ENCODE peak calls at places on chromosomes 12 and 14, in four cellular contexts. One of them, this sample, is unnamed. For H3K36me3, H3K27me3 and H3K4me1, the result is how much of the 10 kb centered on the place peaks cover.

GRCh38 chr14:64186231-64187129 is 107.7 kb downstream of the ESR2 start:
- DNase-seq in tibial artery: no peak
- DNase-seq in osteoblast: no peak
- DNase-seq in Caco-2: no peak
- DNase-seq in this sample: no peak

GRCh38 chr12:106631150-106631549 is 48.3 kb downstream of the RFX4 start:
- DNase-seq in Caco-2: no peak
- DNase-seq in osteoblast: no peak
- DNase-seq in tibial artery: no peak
- DNase-seq in this sample: no peak

GRCh38 chr14:26856832-26857508 is 259.1 kb upstream of the NOVA1 start:
- DNase-seq in osteoblast: peak
- DNase-seq in tibial artery: no peak
- DNase-seq in Caco-2: no peak
- DNase-seq in this sample: peak

GRCh38 chr12:94046626-94047410 is 101.6 kb upstream of the PLXNC1 start:
- DNase-seq in Caco-2: peak
- DNase-seq in osteoblast: no peak
- DNase-seq in tibial artery: no peak
- DNase-seq in this sample: no peak

GRCh38 chr12:66232258-66232657 is 43.2 kb downstream of the IRAK3 start:
- DNase-seq in osteoblast: no peak
- DNase-seq in tibial artery: no peak
- DNase-seq in Caco-2: no peak
- DNase-seq in this sample: no peak

GRCh38 chr12:104494137-104494815 is 37.5 kb downstream of the CHST11 start:
- DNase-seq in tibial artery: peak
- DNase-seq in Caco-2: no peak
- DNase-seq in osteoblast: peak
- DNase-seq in this sample: no peak

GRCh38 chr12:68768431-68768934 is 22.5 kb downstream of the SLC35E3 start:
- DNase-seq in Caco-2: no peak
- DNase-seq in tibial artery: no peak
- DNase-seq in osteoblast: no peak
- DNase-seq in this sample: peak

GRCh38 chr14:24339284-24340151 is at the start of gene RIPK3:
- DNase-seq in tibial artery: peak
- DNase-seq in Caco-2: no peak
- DNase-seq in osteoblast: peak
- DNase-seq in this sample: no peak

GRCh38 chr12:34403706-34404376 is 381.5 kb downstream of the ALG10 start:
- DNase-seq in osteoblast: no peak
- DNase-seq in Caco-2: no peak
- DNase-seq in tibial artery: peak
- DNase-seq in this sample: no peak

GRCh38 chr12:69935651-69936100 is 110.6 kb downstream of the MYRFL start:
- DNase-seq in tibial artery: no peak
- DNase-seq in osteoblast: no peak
- DNase-seq in Caco-2: no peak
- DNase-seq in this sample: no peak

GRCh38 chr12:40010899-40011774 is 94.7 kb downstream of the SLC2A13 start:
- DNase-seq in osteoblast: no peak
- DNase-seq in Caco-2: peak
- DNase-seq in tibial artery: peak
- DNase-seq in this sample: peak

GRCh38 chr14:102694530-102695171 is 82.6 kb upstream of the TRAF3 start:
- DNase-seq in tibial artery: peak
- DNase-seq in Caco-2: peak
- DNase-seq in osteoblast: peak
- DNase-seq in this sample: peak

GRCh38 chr12:116002890-116003536 is 274.5 kb downstream of the MED13L start:
- DNase-seq in tibial artery: peak
- DNase-seq in Caco-2: peak
- DNase-seq in osteoblast: no peak
- DNase-seq in this sample: peak

GRCh38 chr14:98714604-98715003 is 557.4 kb downstream of the BCL11B start:
- DNase-seq in Caco-2: no peak
- DNase-seq in tibial artery: no peak
- DNase-seq in osteoblast: no peak
- DNase-seq in this sample: no peak

GRCh38 chr12:62957233-62957953 is 22.4 kb upstream of the PPM1H start:
- DNase-seq in Caco-2: peak
- DNase-seq in osteoblast: peak
- DNase-seq in tibial artery: no peak
- DNase-seq in this sample: peak

GRCh38 chr12:43921666-43922337 is 85.9 kb downstream of the TMEM117 start:
- DNase-seq in osteoblast: no peak
- DNase-seq in tibial artery: no peak
- DNase-seq in Caco-2: no peak
- DNase-seq in this sample: peak

GRCh38 chr14:89425931-89426330 is 8.9 kb upstream of the FOXN3 start:
- DNase-seq in Caco-2: no peak
- DNase-seq in tibial artery: peak
- DNase-seq in osteoblast: peak
- DNase-seq in this sample: peak

GRCh38 chr12:103785243-103786031 is 55.6 kb downstream of the NT5DC3 start:
- DNase-seq in osteoblast: no peak
- DNase-seq in Caco-2: no peak
- DNase-seq in tibial artery: no peak
- DNase-seq in this sample: no peak

GRCh38 chr12:1593232-1594044 is 943 bp downstream of the FBXL14 start:
- DNase-seq in Caco-2: peak
- DNase-seq in osteoblast: peak
- DNase-seq in tibial artery: no peak
- DNase-seq in this sample: peak

GRCh38 chr14:106842687-106843086 is 1316.3 kb downstream of the TMEM121 start:
- DNase-seq in Caco-2: peak
- DNase-seq in osteoblast: no peak
- DNase-seq in tibial artery: no peak
- DNase-seq in this sample: no peak

GRCh38 chr12:99339663-99340062 is 307.9 kb upstream of the GARIN6 start:
- DNase-seq in tibial artery: no peak
- DNase-seq in Caco-2: no peak
- DNase-seq in osteoblast: no peak
- DNase-seq in this sample: no peak

GRCh38 chr14:24013654-24014514 is 25.2 kb downstream of the DHRS4L2 start:
- DNase-seq in Caco-2: peak
- DNase-seq in osteoblast: peak
- DNase-seq in tibial artery: peak
- DNase-seq in this sample: peak

GRCh38 chr14:73245401-73246325 is 8.4 kb downstream of the PAPLN start:
- DNase-seq in Caco-2: no peak
- DNase-seq in tibial artery: peak
- DNase-seq in osteoblast: peak
- DNase-seq in this sample: peak

GRCh38 chr14:64549805-64550538 is at the start of gene PPP1R36:
- DNase-seq in Caco-2: peak
- DNase-seq in osteoblast: peak
- DNase-seq in tibial artery: no peak
- DNase-seq in this sample: peak

GRCh38 chr12:79531547-79531946 is 159.2 kb downstream of the PAWR start:
- DNase-seq in tibial artery: no peak
- DNase-seq in osteoblast: peak
- DNase-seq in Caco-2: no peak
- DNase-seq in this sample: no peak

GRCh38 chr12:101875112-101875961 is 2.0 kb upstream of the DRAM1 start:
- DNase-seq in Caco-2: no peak
- DNase-seq in osteoblast: no peak
- DNase-seq in tibial artery: no peak
- DNase-seq in this sample: peak

GRCh38 chr12:18151036-18151435 is 61.0 kb upstream of the RERGL start:
- DNase-seq in osteoblast: no peak
- DNase-seq in Caco-2: no peak
- DNase-seq in tibial artery: no peak
- DNase-seq in this sample: no peak

GRCh38 chr14:33745163-33745562 is 205.7 kb downstream of the EGLN3 start:
- DNase-seq in Caco-2: no peak
- DNase-seq in osteoblast: no peak
- DNase-seq in tibial artery: no peak
- DNase-seq in this sample: no peak

GRCh38 chr12:14957769-14958168 is 3.6 kb downstream of the ARHGDIB start:
- DNase-seq in tibial artery: no peak
- DNase-seq in Caco-2: no peak
- DNase-seq in osteoblast: no peak
- DNase-seq in this sample: no peak

GRCh38 chr14:101361044-101361443 is 200.3 kb upstream of the DIO3 start:
- DNase-seq in tibial artery: no peak
- DNase-seq in osteoblast: no peak
- DNase-seq in Caco-2: no peak
- DNase-seq in this sample: no peak

GRCh38 chr12:32533971-32534590 is 134.7 kb downstream of the FGD4 start:
- DNase-seq in tibial artery: peak
- DNase-seq in Caco-2: peak
- DNase-seq in osteoblast: peak
- DNase-seq in this sample: peak

GRCh38 chr12:53300187-53300586 is 692 bp downstream of the MYG1 start:
- DNase-seq in osteoblast: peak
- DNase-seq in Caco-2: no peak
- DNase-seq in tibial artery: no peak
- DNase-seq in this sample: peak
- H3K36me3 ChIP-seq in osteoblast: under half
- H3K36me3 ChIP-seq in Caco-2: under half
- H3K36me3 ChIP-seq in tibial artery: under half
- H3K36me3 ChIP-seq in this sample: under half

DNA sequence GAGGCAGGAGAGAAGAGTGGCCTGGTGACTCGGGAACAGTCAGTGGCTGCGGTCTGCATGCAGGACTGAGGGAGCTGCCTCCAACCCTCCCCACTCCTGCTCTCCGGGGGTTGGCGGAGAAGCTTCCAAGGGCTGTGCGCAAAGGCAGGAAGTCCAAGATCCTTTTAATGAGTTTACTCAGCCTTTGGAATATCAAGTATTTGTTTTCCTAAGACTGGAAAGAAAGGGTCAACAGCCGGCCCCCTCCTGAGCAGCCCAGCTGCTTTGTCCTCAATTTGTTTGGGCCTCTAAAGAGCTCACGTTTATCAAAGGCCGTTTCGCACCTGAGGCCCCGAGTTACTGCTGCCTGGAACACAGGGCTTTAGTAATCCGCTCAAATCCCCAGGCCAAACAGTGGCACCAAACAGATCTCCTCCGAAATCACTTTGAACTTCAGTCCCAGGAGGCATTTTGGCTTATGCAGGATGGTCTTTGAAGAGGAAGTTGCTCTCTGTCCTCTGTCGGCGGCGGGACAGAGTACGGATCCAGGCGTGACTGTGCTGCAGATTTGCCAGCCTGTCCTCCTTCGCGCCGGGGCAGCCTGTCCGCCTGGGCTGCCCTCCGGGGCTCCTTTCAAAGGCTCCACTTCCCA is 117.2 kb upstream of the FZD10 start:
- DNase-seq in Caco-2: peak
- DNase-seq in osteoblast: peak
- DNase-seq in tibial artery: no peak
- DNase-seq in this sample: peak
- H3K27me3 ChIP-seq in Caco-2: under half
- H3K27me3 ChIP-seq in osteoblast: under half
- H3K27me3 ChIP-seq in tibial artery: half or more
- H3K27me3 ChIP-seq in this sample: under half

DNA sequence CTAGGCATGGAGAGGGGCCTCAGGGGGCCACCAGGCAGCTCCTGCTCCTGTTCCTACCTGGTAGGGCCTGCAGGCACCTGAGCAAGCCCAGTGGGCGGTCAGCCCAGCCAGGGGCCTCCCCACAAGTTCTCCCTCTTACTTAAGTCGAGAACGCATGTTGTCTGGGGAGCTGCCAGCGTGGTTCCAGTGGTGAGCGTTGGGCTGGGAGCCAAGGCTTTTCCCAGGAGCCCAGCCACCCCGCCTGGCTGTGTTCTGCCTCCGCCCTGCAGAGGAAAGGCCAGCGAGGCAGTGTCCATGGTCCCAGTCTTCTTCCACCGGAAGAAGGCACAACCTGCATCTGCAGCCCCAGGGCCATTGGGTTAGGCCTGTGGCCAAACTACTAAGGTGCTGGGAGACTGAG is 1.4 kb downstream of the C14orf180 start:
- DNase-seq in tibial artery: peak
- DNase-seq in Caco-2: no peak
- DNase-seq in osteoblast: no peak
- DNase-seq in this sample: no peak
- H3K4me1 ChIP-seq in tibial artery: under half
- H3K4me1 ChIP-seq in Caco-2: under half
- H3K4me1 ChIP-seq in osteoblast: under half
- H3K4me1 ChIP-seq in this sample: half or more

DNA sequence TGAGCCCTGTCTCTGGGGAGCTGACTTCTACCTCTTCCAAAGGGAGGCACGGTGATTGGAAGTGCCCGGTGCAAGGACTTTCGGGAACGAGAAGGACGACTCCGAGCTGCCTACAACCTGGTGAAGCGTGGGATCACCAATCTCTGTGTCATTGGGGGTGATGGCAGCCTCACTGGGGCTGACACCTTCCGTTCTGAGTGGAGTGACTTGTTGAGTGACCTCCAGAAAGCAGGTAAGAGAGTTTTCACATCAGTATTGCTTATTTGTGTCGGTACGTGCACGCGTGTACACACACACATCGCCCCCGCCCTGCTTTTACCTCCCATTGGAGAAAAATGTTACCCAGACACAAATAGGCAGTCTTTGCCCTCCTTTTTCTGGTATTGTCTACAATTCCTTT is 13.7 kb downstream of the PFKM start:
- DNase-seq in Caco-2: no peak
- DNase-seq in osteoblast: no peak
- DNase-seq in tibial artery: no peak
- DNase-seq in this sample: no peak
- H3K36me3 ChIP-seq in Caco-2: under half
- H3K36me3 ChIP-seq in osteoblast: half or more
- H3K36me3 ChIP-seq in tibial artery: half or more
- H3K36me3 ChIP-seq in this sample: half or more

GRCh38 chr14:68936980-68937379 is 42.1 kb downstream of the ACTN1 start:
- DNase-seq in osteoblast: no peak
- DNase-seq in Caco-2: no peak
- DNase-seq in tibial artery: no peak
- DNase-seq in this sample: no peak

GRCh38 chr14:68939424-68939892 is 39.6 kb downstream of the ACTN1 start:
- DNase-seq in osteoblast: no peak
- DNase-seq in tibial artery: no peak
- DNase-seq in Caco-2: no peak
- DNase-seq in this sample: no peak

GRCh38 chr14:68939893-68940613 is 39.0 kb downstream of the ACTN1 start:
- DNase-seq in osteoblast: peak
- DNase-seq in tibial artery: peak
- DNase-seq in Caco-2: peak
- DNase-seq in this sample: peak

GRCh38 chr14:68937790-68938514 is 41.1 kb downstream of the ACTN1 start:
- DNase-seq in tibial artery: peak
- DNase-seq in osteoblast: no peak
- DNase-seq in Caco-2: peak
- DNase-seq in this sample: peak

GRCh38 chr14:68938515-68939423 is 40.3 kb downstream of the ACTN1 start:
- DNase-seq in Caco-2: peak
- DNase-seq in osteoblast: no peak
- DNase-seq in tibial artery: no peak
- DNase-seq in this sample: peak
- H3K27me3 ChIP-seq in Caco-2: under half
- H3K27me3 ChIP-seq in osteoblast: under half
- H3K27me3 ChIP-seq in tibial artery: under half
- H3K27me3 ChIP-seq in this sample: under half

GRCh38 chr12:123064885-123065619 is 84.6 kb downstream of the ARL6IP4 start:
- DNase-seq in tibial artery: no peak
- DNase-seq in osteoblast: no peak
- DNase-seq in Caco-2: no peak
- DNase-seq in this sample: no peak
- H3K4me1 ChIP-seq in tibial artery: under half
- H3K4me1 ChIP-seq in osteoblast: under half
- H3K4me1 ChIP-seq in Caco-2: under half
- H3K4me1 ChIP-seq in this sample: under half

GRCh38 chr14:75996488-75996887 is 10.9 kb downstream of the IFT43 start:
- DNase-seq in osteoblast: no peak
- DNase-seq in tibial artery: no peak
- DNase-seq in Caco-2: no peak
- DNase-seq in this sample: no peak
- H3K36me3 ChIP-seq in osteoblast: half or more
- H3K36me3 ChIP-seq in tibial artery: under half
- H3K36me3 ChIP-seq in Caco-2: under half
- H3K36me3 ChIP-seq in this sample: under half